ENCODE peak calls at places on chromosomes 16 and 17, in five cellular contexts. S, D, Y, G and A are unnamed samples.

GRCh38 chr17:82497483-82498405 is 21.8 kb upstream of the FOXK2 start:
- DNase-seq in G (peak; percentile 85), D (no peak), S (no peak), Y (peak; percentile 40), A (peak; percentile 74)

GRCh38 chr17:67181825-67182224 is 63.2 kb downstream of the HELZ start:
- DNase-seq in S (no peak), D (no peak), Y (no peak), G (no peak), A (no peak)

GRCh38 chr16:69767459-69768229 is 5.5 kb downstream of the WWP2 start:
- DNase-seq in G (no peak), Y (no peak), S (no peak), D (no peak), A (no peak)

GRCh38 chr17:38657824-38658740 is 16.7 kb downstream of the EPOP start:
- DNase-seq in S (no peak), G (no peak), Y (no peak), D (no peak), A (no peak)

GRCh38 chr16:60741810-60742209 is 1294.4 kb downstream of the CDH8 start:
- DNase-seq in G (no peak), S (no peak), Y (no peak), D (no peak), A (no peak)

GRCh38 chr17:42167807-42168206 is 13.0 kb upstream of the RAB5C start:
- DNase-seq in S (no peak), G (no peak), D (no peak), Y (no peak), A (no peak)

GRCh38 chr16:13913374-13914292 is 6.3 kb upstream of the ERCC4 start:
- DNase-seq in S (no peak), G (no peak), Y (no peak), D (no peak), A (no peak)

GRCh38 chr17:20299013-20299412 is 168.3 kb downstream of the LGALS9B start:
- DNase-seq in D (no peak), G (no peak), Y (no peak), S (no peak), A (no peak)

GRCh38 chr17:64145460-64145750 is 15.5 kb upstream of the ERN1 start:
- DNase-seq in G (no peak), S (no peak), D (no peak), Y (no peak), A (no peak)

GRCh38 chr17:32019228-32019627 is 12.0 kb downstream of the LRRC37B start:
- DNase-seq in Y (no peak), S (no peak), D (no peak), G (no peak), A (no peak)

GRCh38 chr16:11556214-11556819 is 30.4 kb downstream of the LITAF start:
- DNase-seq in S (no peak), D (no peak), G (no peak), Y (no peak), A (no peak)

GRCh38 chr16:11560701-11561439 is 25.8 kb downstream of the LITAF start:
- DNase-seq in G (no peak), D (no peak), S (no peak), Y (no peak), A (peak; percentile 78)

GRCh38 chr16:11556945-11557720 is 29.6 kb downstream of the LITAF start:
- DNase-seq in G (no peak), Y (no peak), S (no peak), D (no peak), A (no peak)

GRCh38 chr16:11561440-11561797 is 25.3 kb downstream of the LITAF start:
- DNase-seq in S (no peak), Y (no peak), G (no peak), D (no peak), A (peak; percentile 17)

GRCh38 chr16:11557811-11558210 is 28.9 kb downstream of the LITAF start:
- DNase-seq in S (no peak), Y (no peak), D (no peak), G (no peak), A (no peak)
- H2BK5ac ChIP-seq in S (no peak overlapping the region), Y (no peak overlapping the region), D (no peak overlapping the region), G (no peak overlapping the region), A (no peak overlapping the region)

DNA sequence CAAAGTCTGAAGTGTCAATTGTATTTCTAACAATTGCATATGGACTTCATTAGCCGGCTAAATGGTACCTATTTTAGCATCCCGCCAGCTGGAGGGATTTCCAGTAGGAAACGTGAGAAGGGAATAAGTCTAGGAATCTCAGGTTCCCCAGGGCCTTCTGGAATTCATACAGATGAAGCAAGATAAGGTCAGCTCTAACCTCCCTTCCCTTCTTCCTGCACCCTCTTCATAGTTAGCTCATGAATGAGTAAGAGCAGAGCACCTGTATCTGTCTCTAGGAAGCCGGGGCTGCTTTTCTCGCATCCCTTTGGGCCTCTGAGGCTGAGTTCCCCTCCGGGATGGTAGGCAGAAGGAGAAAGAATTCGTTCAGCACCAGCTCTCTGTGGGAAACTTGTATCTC is 213.1 kb upstream of the ELAC2 start:
- DNase-seq in S (no peak), Y (no peak), D (no peak), G (peak; percentile 40), A (no peak)
- H2BK12ac ChIP-seq in S (no peak overlapping the region), Y (no peak overlapping the region), D (no peak overlapping the region), G (no peak overlapping the region), A (no peak overlapping the region)

GRCh38 chr16:87964049-87964448 is 12.8 kb downstream of the BANP start:
- DNase-seq in D (no peak), S (no peak), G (no peak), Y (no peak), A (no peak)

GRCh38 chr16:87959391-87959968 is 8.2 kb downstream of the BANP start:
- DNase-seq in G (no peak), Y (no peak), S (no peak), D (no peak), A (no peak)

GRCh38 chr16:87958632-87959031 is 7.4 kb downstream of the BANP start:
- DNase-seq in D (no peak), Y (no peak), G (no peak), S (no peak), A (no peak)

GRCh38 chr16:87963400-87963799 is 12.2 kb downstream of the BANP start:
- DNase-seq in D (no peak), G (no peak), S (no peak), Y (no peak), A (peak; percentile 78)

DNA sequence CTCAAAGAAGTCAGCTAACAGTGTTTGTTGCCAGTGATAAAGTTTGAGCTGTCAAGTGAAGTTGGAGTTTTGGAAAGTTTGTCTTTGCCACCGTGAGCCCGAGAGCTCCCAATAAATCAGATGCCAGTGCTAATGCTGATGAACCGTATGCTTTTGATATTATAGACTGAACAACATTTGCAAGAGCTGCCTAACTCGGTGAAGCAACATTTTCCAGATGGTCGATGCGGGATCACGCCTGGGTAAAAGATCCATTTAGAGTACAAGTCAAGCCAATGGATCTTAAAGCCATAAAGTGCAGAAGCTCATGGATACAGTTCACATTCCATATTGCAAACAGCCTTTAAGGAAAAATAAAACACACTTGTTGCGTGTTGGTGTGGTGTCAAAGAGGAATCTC is 9.6 kb downstream of the BANP start:
- DNase-seq in Y (no peak), D (no peak), S (no peak), G (no peak), A (no peak)
- H3K14ac ChIP-seq in Y (no peak overlapping the region), D (no peak overlapping the region), S (no peak overlapping the region), G (no peak overlapping the region), A (no peak overlapping the region)

DNA sequence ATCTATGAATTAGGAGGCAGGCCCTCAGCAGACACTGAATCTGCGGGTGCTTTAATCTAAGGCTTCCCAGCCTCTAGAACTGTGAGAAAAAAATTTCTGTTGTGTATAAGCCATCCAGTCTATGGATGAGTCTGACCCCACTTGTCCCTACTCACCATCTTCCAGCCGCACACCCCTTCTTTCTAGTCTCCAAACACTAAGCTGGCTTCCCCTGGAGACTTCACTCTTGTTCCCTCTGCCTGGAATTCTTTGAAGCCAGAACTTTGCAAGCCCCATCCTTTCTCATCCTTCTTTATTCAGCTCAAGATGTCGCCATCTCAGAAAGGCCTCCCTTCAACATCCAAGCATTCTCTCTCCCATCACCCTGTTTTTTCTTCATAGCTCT is 586 bp upstream of the NUP93 start:
- DNase-seq in S (no peak), Y (no peak), G (no peak), D (no peak), A (no peak)
- H2BK5ac ChIP-seq in S (no peak overlapping the region), Y (no peak overlapping the region), G (peak overlapping the region; percentile 50), D (peak overlapping the region; percentile 44), A (peak overlapping the region; percentile 35)